ENCODE peak calls at places on chromosomes 6 and 20, in four cellular contexts. A, K, N and Z are unnamed samples.

GRCh38 chr20:856361-856775 is 22.9 kb downstream of the FAM110A start:
- DNase-seq in A (no peak), K (peak; percentile 77), N (peak; percentile 92), Z (peak; percentile 94)

GRCh38 chr20:49278817-49279676 is 1.2 kb upstream of the ZNFX1 start:
- DNase-seq in A (peak; percentile 35), K (no peak), N (no peak), Z (peak; percentile 35)

GRCh38 chr6:154402081-154402780 is 45.6 kb upstream of the IPCEF1 start:
- DNase-seq in A (no peak), K (no peak), N (no peak), Z (no peak)

GRCh38 chr6:142845624-142846458 is 99.1 kb downstream of the HIVEP2 start:
- DNase-seq in A (peak; percentile 90), K (peak; percentile 79), N (peak; percentile 74), Z (peak; percentile 87)

GRCh38 chr6:45666844-45667243 is 289.1 kb upstream of the SUPT3H start:
- DNase-seq in A (no peak), K (no peak), N (no peak), Z (no peak)

GRCh38 chr6:4133941-4134838 is 1.2 kb downstream of the ECI2 start:
- DNase-seq in A (no peak), K (no peak), N (no peak), Z (peak; percentile 26)

GRCh38 chr6:97394160-97394748 is 111.2 kb upstream of the MMS22L start:
- DNase-seq in A (peak; percentile 76), K (peak; percentile 7), N (peak; percentile 64), Z (peak; percentile 2)

GRCh38 chr6:158629376-158630221 is 14.9 kb downstream of the DYNLT1 start:
- DNase-seq in A (no peak), K (no peak), N (no peak), Z (no peak)

GRCh38 chr6:118565317-118565960 is 17.3 kb downstream of the PLN start:
- DNase-seq in A (peak; percentile 51), K (no peak), N (peak; percentile 18), Z (no peak)

GRCh38 chr6:20879526-20879925 is 345.3 kb downstream of the CDKAL1 start:
- DNase-seq in A (no peak), K (no peak), N (no peak), Z (no peak)

GRCh38 chr6:42341221-42341620 is 110.5 kb downstream of the TRERF1 start:
- DNase-seq in A (no peak), K (no peak), N (no peak), Z (no peak)

GRCh38 chr6:41723178-41723935 is 12.1 kb downstream of the TFEB start:
- DNase-seq in A (peak; percentile 89), K (peak; percentile 82), N (no peak), Z (peak; percentile 43)

GRCh38 chr6:1916334-1916985 is 306.7 kb downstream of the FOXC1 start:
- DNase-seq in A (no peak), K (peak; percentile 83), N (no peak), Z (no peak)

GRCh38 chr20:35055445-35056276 is 36.9 kb downstream of the TRPC4AP start:
- DNase-seq in A (no peak), K (peak; percentile 56), N (no peak), Z (no peak)

GRCh38 chr20:63567382-63568169 is 6.5 kb downstream of the HELZ2 start:
- DNase-seq in A (no peak), K (no peak), N (no peak), Z (no peak)

GRCh38 chr6:36443951-36444428 is 1.2 kb downstream of the KCTD20 start:
- DNase-seq in A (peak; percentile 33), K (no peak), N (peak; percentile 32), Z (no peak)

GRCh38 chr20:58693226-58694006 is 816 bp downstream of the NPEPL1 start:
- DNase-seq in A (no peak), K (no peak), N (no peak), Z (peak; percentile 29)

GRCh38 chr6:35370799-35371493 is 28.6 kb downstream of the PPARD start:
- DNase-seq in A (no peak), K (no peak), N (no peak), Z (no peak)

GRCh38 chr6:10434235-10434634 is 19.4 kb upstream of the TFAP2A start:
- DNase-seq in A (no peak), K (peak; percentile 48), N (no peak), Z (no peak)

GRCh38 chr20:33394718-33395117 is 6.6 kb downstream of the CDK5RAP1 start:
- DNase-seq in A (no peak), K (no peak), N (no peak), Z (no peak)

GRCh38 chr20:35434085-35435005 is 3.7 kb downstream of the GDF5 start:
- DNase-seq in A (no peak), K (no peak), N (no peak), Z (no peak)

GRCh38 chr6:104118274-104118673 is 741.4 kb downstream of the HACE1 start:
- DNase-seq in A (no peak), K (peak; percentile 22), N (peak; percentile 23), Z (peak; percentile 66)

GRCh38 chr6:152952866-152953509 is 29.9 kb downstream of the FBXO5 start:
- DNase-seq in A (peak; percentile 26), K (peak; percentile 32), N (peak; percentile 32), Z (no peak)

GRCh38 chr6:165653196-165653595 is 9.8 kb downstream of the PDE10A start:
- DNase-seq in A (no peak), K (peak; percentile 29), N (no peak), Z (peak; percentile 78)

GRCh38 chr6:50807035-50807434 is 11.6 kb upstream of the TFAP2B start:
- DNase-seq in A (no peak), K (no peak), N (no peak), Z (no peak)

GRCh38 chr6:5302220-5302946 is 41.1 kb downstream of the FARS2 start:
- DNase-seq in A (no peak), K (no peak), N (no peak), Z (no peak)

GRCh38 chr6:123534264-123534663 is 102.5 kb downstream of the TRDN start:
- DNase-seq in A (no peak), K (no peak), N (no peak), Z (no peak)

GRCh38 chr20:37303637-37304036 is 14.2 kb downstream of the MANBAL start:
- DNase-seq in A (no peak), K (no peak), N (no peak), Z (no peak)

GRCh38 chr6:157514659-157515496 is 133.9 kb downstream of the ZDHHC14 start:
- DNase-seq in A (peak; percentile 35), K (peak; percentile 71), N (no peak), Z (peak; percentile 65)

GRCh38 chr6:136846046-136846445 is 23.7 kb downstream of the PEX7 start:
- DNase-seq in A (peak; percentile 66), K (peak; percentile 24), N (peak; percentile 47), Z (no peak)

GRCh38 chr6:51490101-51490500 is 597.3 kb downstream of the PKHD1 start:
- DNase-seq in A (no peak), K (no peak), N (no peak), Z (no peak)

GRCh38 chr6:21522773-21523490 is 70.6 kb upstream of the SOX4 start:
- DNase-seq in A (no peak), K (no peak), N (no peak), Z (no peak)

GRCh38 chr20:34639755-34640222 is 37.1 kb downstream of the PIGU start:
- DNase-seq in A (peak; percentile 24), K (no peak), N (no peak), Z (no peak)

GRCh38 chr6:33927551-33927950 is 123.7 kb upstream of the MLN start:
- DNase-seq in A (no peak), K (peak; percentile 63), N (no peak), Z (peak; percentile 31)

GRCh38 chr20:5714261-5715041 is 35.8 kb upstream of the SHLD1 start:
- DNase-seq in A (peak; percentile 51), K (no peak), N (no peak), Z (no peak)

GRCh38 chr20:17059465-17059864 is 167.4 kb upstream of the PCSK2 start:
- DNase-seq in A (no peak), K (peak; percentile 35), N (peak; percentile 2), Z (peak; percentile 23)
- H3K9me3 ChIP-seq in A (no peaks in the 10 kb centered on the region), K (peaks cover 3% of the 10 kb centered on the region), N (peaks cover 4% of the 10 kb centered on the region), Z (no peaks in the 10 kb centered on the region)

GRCh38 chr6:169470790-169471189 is 217.1 kb upstream of the THBS2 start:
- DNase-seq in A (no peak), K (no peak), N (no peak), Z (no peak)
- H3K9me3 ChIP-seq in A (no peaks in the 10 kb centered on the region), K (peaks cover 3% of the 10 kb centered on the region), N (peaks cover 4% of the 10 kb centered on the region), Z (peaks cover 10% of the 10 kb centered on the region)

DNA sequence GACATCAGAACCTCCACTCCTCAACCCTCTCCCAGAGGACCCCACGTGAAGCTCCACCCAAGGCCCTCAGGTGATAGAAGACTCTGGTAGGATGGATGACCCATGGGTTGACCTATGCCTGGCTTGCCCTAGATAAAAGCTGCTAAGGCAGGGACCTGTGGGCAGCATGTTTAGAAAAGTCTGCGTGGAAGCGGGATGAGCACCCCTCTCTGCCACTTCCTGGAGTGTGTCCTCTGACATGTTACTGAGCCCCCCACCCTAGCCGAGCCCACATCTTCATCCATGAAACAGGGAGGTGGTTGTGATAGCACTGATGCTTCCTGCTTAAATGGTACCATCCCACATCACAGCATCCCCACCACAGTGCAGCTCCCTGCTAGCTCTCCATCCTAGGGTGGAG is 21.8 kb downstream of the MOCS1 start:
- DNase-seq in A (no peak), K (no peak), N (no peak), Z (no peak)
- H3K9me3 ChIP-seq in A (no peaks in the 10 kb centered on the region), K (no peaks in the 10 kb centered on the region), N (no peaks in the 10 kb centered on the region), Z (no peaks in the 10 kb centered on the region)

GRCh38 chr6:145727817-145728388 is 7.4 kb downstream of the EPM2A start:
- DNase-seq in A (no peak), K (no peak), N (no peak), Z (no peak)
- H3K9me3 ChIP-seq in A (no peaks in the 10 kb centered on the region), K (peaks cover 6% of the 10 kb centered on the region), N (no peaks in the 10 kb centered on the region), Z (no peaks in the 10 kb centered on the region)

DNA sequence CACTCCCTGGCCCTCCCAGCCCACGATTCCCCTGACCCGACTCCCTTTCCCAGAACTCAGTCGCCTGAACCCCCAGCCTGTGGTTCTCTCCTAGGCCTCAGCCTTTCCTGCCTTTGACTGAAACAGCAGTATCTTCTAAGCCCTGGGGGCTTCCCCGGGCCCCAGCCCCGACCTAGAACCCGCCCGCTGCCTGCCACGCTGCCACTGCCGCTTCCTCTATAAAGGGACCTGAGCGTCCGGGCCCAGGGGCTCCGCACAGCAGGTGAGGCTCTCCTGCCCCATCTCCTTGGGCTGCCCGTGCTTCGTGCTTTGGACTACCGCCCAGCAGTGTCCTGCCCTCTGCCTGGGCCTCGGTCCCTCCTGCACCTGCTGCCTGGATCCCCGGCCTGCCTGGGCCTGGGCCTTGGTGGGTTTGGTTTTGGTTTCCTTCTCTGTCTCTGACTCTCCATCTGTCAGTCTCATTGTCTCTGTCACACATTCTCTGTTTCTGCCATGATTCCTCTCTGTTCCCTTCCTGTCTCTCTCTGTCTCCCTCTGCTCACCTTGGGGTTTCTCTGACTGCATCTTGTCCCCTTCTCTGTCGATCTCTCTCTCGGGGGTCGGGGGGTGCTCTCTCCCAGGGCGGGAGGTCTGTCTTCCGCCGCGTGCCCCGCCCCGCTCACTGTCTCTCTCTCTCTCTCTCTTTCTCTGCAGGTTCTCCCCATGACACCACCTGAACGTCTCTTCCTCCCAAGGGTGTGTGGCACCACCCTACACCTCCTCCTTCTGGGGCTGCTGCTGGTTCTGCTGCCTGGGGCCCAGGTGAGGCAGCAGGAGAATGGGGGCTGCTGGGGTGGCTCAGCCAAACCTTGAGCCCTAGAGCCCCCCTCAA is at the start of gene LTA:
- DNase-seq in A (no peak), K (no peak), N (no peak), Z (no peak)
- H3K9me3 ChIP-seq in A (no peaks in the 10 kb centered on the region), K (no peaks in the 10 kb centered on the region), N (no peaks in the 10 kb centered on the region), Z (no peaks in the 10 kb centered on the region)